ENCODE peak calls at places on chromosomes 2 and 18, in six cellular contexts. One of them, this sample, is unnamed.

GRCh38 chr2:16028644-16029043 is 88.3 kb downstream of the MYCN start:
- DNase-seq in cardiac muscle cell: no peak
- DNase-seq in DND-41: no peak
- DNase-seq in stomach: no peak
- DNase-seq in CD8-positive, alpha-beta memory T cell: no peak
- DNase-seq in thoracic aorta: no peak
- DNase-seq in this sample: no peak

GRCh38 chr2:140526575-140526974 is 1604.2 kb downstream of the LRP1B start:
- DNase-seq in cardiac muscle cell: no peak
- DNase-seq in DND-41: no peak
- DNase-seq in stomach: no peak
- DNase-seq in CD8-positive, alpha-beta memory T cell: no peak
- DNase-seq in thoracic aorta: no peak
- DNase-seq in this sample: no peak

GRCh38 chr18:52813637-52814416 is 473.8 kb downstream of the DCC start:
- DNase-seq in cardiac muscle cell: no peak
- DNase-seq in DND-41: no peak
- DNase-seq in stomach: no peak
- DNase-seq in CD8-positive, alpha-beta memory T cell: no peak
- DNase-seq in thoracic aorta: no peak
- DNase-seq in this sample: no peak

GRCh38 chr2:241981076-241981700 is 111.7 kb downstream of the RTP5 start:
- DNase-seq in cardiac muscle cell: no peak
- DNase-seq in DND-41: no peak
- DNase-seq in stomach: peak; percentile 17
- DNase-seq in CD8-positive, alpha-beta memory T cell: no peak
- DNase-seq in thoracic aorta: no peak
- DNase-seq in this sample: no peak

GRCh38 chr2:181573140-181573736 is 83.7 kb downstream of the CERKL start:
- DNase-seq in cardiac muscle cell: peak; percentile 36
- DNase-seq in DND-41: peak; percentile 12
- DNase-seq in stomach: no peak
- DNase-seq in CD8-positive, alpha-beta memory T cell: no peak
- DNase-seq in thoracic aorta: no peak
- DNase-seq in this sample: no peak

GRCh38 chr18:23903971-23904370 is 110.6 kb upstream of the TTC39C start:
- DNase-seq in cardiac muscle cell: no peak
- DNase-seq in DND-41: no peak
- DNase-seq in stomach: no peak
- DNase-seq in CD8-positive, alpha-beta memory T cell: no peak
- DNase-seq in thoracic aorta: no peak
- DNase-seq in this sample: no peak

GRCh38 chr2:23541453-23542334 is 156.7 kb downstream of the KLHL29 start:
- DNase-seq in cardiac muscle cell: no peak
- DNase-seq in DND-41: no peak
- DNase-seq in stomach: no peak
- DNase-seq in CD8-positive, alpha-beta memory T cell: no peak
- DNase-seq in thoracic aorta: no peak
- DNase-seq in this sample: no peak

GRCh38 chr18:69817335-69817935 is 130.2 kb downstream of the CD226 start:
- DNase-seq in cardiac muscle cell: no peak
- DNase-seq in DND-41: no peak
- DNase-seq in stomach: no peak
- DNase-seq in CD8-positive, alpha-beta memory T cell: no peak
- DNase-seq in thoracic aorta: no peak
- DNase-seq in this sample: no peak

GRCh38 chr2:200786826-200787225 is 24.9 kb upstream of the BZW1 start:
- DNase-seq in cardiac muscle cell: no peak
- DNase-seq in DND-41: no peak
- DNase-seq in stomach: no peak
- DNase-seq in CD8-positive, alpha-beta memory T cell: no peak
- DNase-seq in thoracic aorta: no peak
- DNase-seq in this sample: no peak
- H3K4me3 ChIP-seq in cardiac muscle cell: no peak overlapping the region
- H3K4me3 ChIP-seq in DND-41: no peak overlapping the region
- H3K4me3 ChIP-seq in stomach: no peak overlapping the region
- H3K4me3 ChIP-seq in CD8-positive, alpha-beta memory T cell: no peak overlapping the region
- H3K4me3 ChIP-seq in thoracic aorta: no peak overlapping the region
- H3K4me3 ChIP-seq in this sample: no peak overlapping the region

GRCh38 chr2:121504316-121504715 is 26.4 kb upstream of the RNU4ATAC start:
- DNase-seq in cardiac muscle cell: no peak
- DNase-seq in DND-41: no peak
- DNase-seq in stomach: no peak
- DNase-seq in CD8-positive, alpha-beta memory T cell: no peak
- DNase-seq in thoracic aorta: no peak
- DNase-seq in this sample: no peak

GRCh38 chr2:121501070-121501469 is 29.6 kb upstream of the RNU4ATAC start:
- DNase-seq in cardiac muscle cell: no peak
- DNase-seq in DND-41: no peak
- DNase-seq in stomach: no peak
- DNase-seq in CD8-positive, alpha-beta memory T cell: no peak
- DNase-seq in thoracic aorta: no peak
- DNase-seq in this sample: no peak

GRCh38 chr2:121501554-121501953 is 29.1 kb upstream of the RNU4ATAC start:
- DNase-seq in cardiac muscle cell: no peak
- DNase-seq in DND-41: no peak
- DNase-seq in stomach: no peak
- DNase-seq in CD8-positive, alpha-beta memory T cell: no peak
- DNase-seq in thoracic aorta: no peak
- DNase-seq in this sample: no peak

GRCh38 chr2:121502781-121503180 is 27.9 kb upstream of the RNU4ATAC start:
- DNase-seq in cardiac muscle cell: no peak
- DNase-seq in DND-41: no peak
- DNase-seq in stomach: no peak
- DNase-seq in CD8-positive, alpha-beta memory T cell: no peak
- DNase-seq in thoracic aorta: no peak
- DNase-seq in this sample: no peak

DNA sequence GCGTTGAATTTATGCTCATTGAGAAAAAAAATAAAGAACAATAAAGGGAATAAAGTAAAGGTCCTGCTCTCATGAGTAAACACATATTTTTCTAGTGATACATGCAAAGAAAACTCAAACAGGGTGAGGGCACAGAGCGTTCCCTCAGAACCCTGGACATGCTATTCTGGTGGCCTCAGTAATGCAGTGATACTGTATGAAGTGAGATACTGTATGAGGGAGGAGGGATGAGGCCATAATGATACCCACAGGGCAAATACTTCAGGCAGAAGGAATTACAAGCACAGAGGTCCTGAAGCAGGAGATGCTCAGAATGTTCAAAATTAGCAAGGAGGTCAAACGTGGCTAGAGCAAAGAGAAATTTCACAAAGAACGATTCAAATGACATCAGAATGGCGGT is 28.4 kb upstream of the RNU4ATAC start:
- DNase-seq in cardiac muscle cell: no peak
- DNase-seq in DND-41: no peak
- DNase-seq in stomach: no peak
- DNase-seq in CD8-positive, alpha-beta memory T cell: no peak
- DNase-seq in thoracic aorta: no peak
- DNase-seq in this sample: no peak
- H3K4me1 ChIP-seq in cardiac muscle cell: no peaks in the 10 kb centered on the region
- H3K4me1 ChIP-seq in DND-41: no peaks in the 10 kb centered on the region
- H3K4me1 ChIP-seq in stomach: no peaks in the 10 kb centered on the region
- H3K4me1 ChIP-seq in CD8-positive, alpha-beta memory T cell: no peaks in the 10 kb centered on the region
- H3K4me1 ChIP-seq in thoracic aorta: peaks cover 3% of the 10 kb centered on the region
- H3K4me1 ChIP-seq in this sample: no peaks in the 10 kb centered on the region

DNA sequence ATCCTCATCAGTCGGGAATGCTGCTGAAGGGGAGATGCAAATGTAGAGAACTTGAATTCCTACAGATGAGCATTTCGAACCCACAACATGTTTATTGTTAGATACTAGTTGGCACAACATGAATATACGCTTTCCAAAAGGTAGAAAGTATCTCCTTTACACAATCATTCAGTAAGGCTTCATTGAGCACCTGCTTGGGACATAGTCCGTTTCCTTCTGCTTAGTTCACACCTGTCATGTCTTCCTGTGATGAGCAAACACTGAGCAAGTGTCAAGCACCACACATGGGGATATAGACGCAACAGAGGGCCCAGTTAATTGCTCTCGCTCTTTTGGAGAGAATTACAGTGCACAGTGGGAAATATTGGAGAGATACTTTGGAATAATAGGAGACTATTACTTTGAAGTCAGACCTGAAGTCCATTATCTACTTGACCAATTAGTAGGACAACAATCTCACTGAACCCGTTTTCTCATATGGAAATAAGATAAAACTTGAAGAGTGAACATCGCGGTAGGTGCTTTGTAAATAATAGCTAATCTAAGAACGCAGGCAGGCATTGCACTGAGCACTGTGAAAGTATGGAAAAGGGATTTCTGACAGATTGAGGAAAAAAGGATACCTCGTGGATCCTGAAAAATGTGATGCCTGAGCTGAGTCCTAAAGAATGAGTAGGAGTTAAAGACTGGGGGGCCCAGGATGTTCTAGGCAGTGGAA is 1.2 kb downstream of the CPSF3 start:
- DNase-seq in cardiac muscle cell: no peak
- DNase-seq in DND-41: no peak
- DNase-seq in stomach: no peak
- DNase-seq in CD8-positive, alpha-beta memory T cell: no peak
- DNase-seq in thoracic aorta: no peak
- DNase-seq in this sample: no peak
- H3K27ac ChIP-seq in cardiac muscle cell: peak overlapping the region; percentile 90
- H3K27ac ChIP-seq in DND-41: peak overlapping the region; percentile 93
- H3K27ac ChIP-seq in stomach: no peak overlapping the region
- H3K27ac ChIP-seq in CD8-positive, alpha-beta memory T cell: peak overlapping the region; percentile 95
- H3K27ac ChIP-seq in thoracic aorta: no peak overlapping the region
- H3K27ac ChIP-seq in this sample: peak overlapping the region; percentile 84

GRCh38 chr2:128473175-128474013 is 154.7 kb upstream of the HS6ST1 start:
- DNase-seq in cardiac muscle cell: no peak
- DNase-seq in DND-41: peak; percentile 97
- DNase-seq in stomach: no peak
- DNase-seq in CD8-positive, alpha-beta memory T cell: no peak
- DNase-seq in thoracic aorta: no peak
- DNase-seq in this sample: no peak
- H3K4me3 ChIP-seq in cardiac muscle cell: no peak overlapping the region
- H3K4me3 ChIP-seq in DND-41: peak overlapping the region; percentile 35
- H3K4me3 ChIP-seq in stomach: peak overlapping the region; percentile 13
- H3K4me3 ChIP-seq in CD8-positive, alpha-beta memory T cell: no peak overlapping the region
- H3K4me3 ChIP-seq in thoracic aorta: peak overlapping the region; percentile 54
- H3K4me3 ChIP-seq in this sample: no peak overlapping the region

GRCh38 chr18:39485696-39486095 is 1920.1 kb upstream of the CELF4 start:
- DNase-seq in cardiac muscle cell: no peak
- DNase-seq in DND-41: no peak
- DNase-seq in stomach: no peak
- DNase-seq in CD8-positive, alpha-beta memory T cell: no peak
- DNase-seq in thoracic aorta: no peak
- DNase-seq in this sample: no peak
- H3K4me1 ChIP-seq in cardiac muscle cell: no peaks in the 10 kb centered on the region
- H3K4me1 ChIP-seq in DND-41: no peaks in the 10 kb centered on the region
- H3K4me1 ChIP-seq in stomach: no peaks in the 10 kb centered on the region
- H3K4me1 ChIP-seq in CD8-positive, alpha-beta memory T cell: no peaks in the 10 kb centered on the region
- H3K4me1 ChIP-seq in thoracic aorta: no peaks in the 10 kb centered on the region
- H3K4me1 ChIP-seq in this sample: no peaks in the 10 kb centered on the region

DNA sequence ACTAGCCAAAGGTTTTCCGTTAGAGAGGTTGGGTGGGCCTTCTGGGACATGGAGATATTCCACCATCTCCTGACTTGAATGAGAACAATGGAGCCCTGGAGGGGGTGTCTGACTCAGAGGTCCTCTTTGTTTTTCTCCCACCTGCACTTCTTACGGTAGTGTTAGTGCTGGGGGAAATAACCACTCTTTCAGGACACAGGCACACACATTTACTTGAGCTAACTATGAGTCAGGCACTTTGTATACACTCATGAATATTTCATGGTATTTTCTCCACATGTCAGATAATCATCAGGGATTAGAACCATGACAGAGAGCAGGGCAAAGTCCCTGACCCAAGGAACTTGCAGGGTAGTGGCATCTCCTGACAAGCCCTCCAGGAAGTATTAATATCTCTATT is 439.1 kb downstream of the TSN start:
- DNase-seq in cardiac muscle cell: no peak
- DNase-seq in DND-41: no peak
- DNase-seq in stomach: no peak
- DNase-seq in CD8-positive, alpha-beta memory T cell: no peak
- DNase-seq in thoracic aorta: no peak
- DNase-seq in this sample: no peak
- H3K27ac ChIP-seq in cardiac muscle cell: no peak overlapping the region
- H3K27ac ChIP-seq in DND-41: no peak overlapping the region
- H3K27ac ChIP-seq in stomach: no peak overlapping the region
- H3K27ac ChIP-seq in CD8-positive, alpha-beta memory T cell: no peak overlapping the region
- H3K27ac ChIP-seq in thoracic aorta: no peak overlapping the region
- H3K27ac ChIP-seq in this sample: no peak overlapping the region

GRCh38 chr18:55588001-55588875 is at the start of gene TCF4:
- DNase-seq in cardiac muscle cell: peak; percentile 86
- DNase-seq in DND-41: peak; percentile 71
- DNase-seq in stomach: peak; percentile 28
- DNase-seq in CD8-positive, alpha-beta memory T cell: peak; percentile 3
- DNase-seq in thoracic aorta: no peak
- DNase-seq in this sample: peak; percentile 34

GRCh38 chr18:55585050-55585449 is 2.9 kb downstream of the TCF4 start:
- DNase-seq in cardiac muscle cell: no peak
- DNase-seq in DND-41: no peak
- DNase-seq in stomach: no peak
- DNase-seq in CD8-positive, alpha-beta memory T cell: no peak
- DNase-seq in thoracic aorta: no peak
- DNase-seq in this sample: no peak

GRCh38 chr18:55586841-55587240 is 1.2 kb downstream of the TCF4 start:
- DNase-seq in cardiac muscle cell: no peak
- DNase-seq in DND-41: no peak
- DNase-seq in stomach: no peak
- DNase-seq in CD8-positive, alpha-beta memory T cell: no peak
- DNase-seq in thoracic aorta: no peak
- DNase-seq in this sample: no peak

GRCh38 chr18:55587341-55588000 is 521 bp downstream of the TCF4 start:
- DNase-seq in cardiac muscle cell: peak; percentile 28
- DNase-seq in DND-41: peak; percentile 57
- DNase-seq in stomach: no peak
- DNase-seq in CD8-positive, alpha-beta memory T cell: no peak
- DNase-seq in thoracic aorta: no peak
- DNase-seq in this sample: peak; percentile 12

GRCh38 chr18:55585586-55586521 is 2.1 kb downstream of the TCF4 start:
- DNase-seq in cardiac muscle cell: no peak
- DNase-seq in DND-41: no peak
- DNase-seq in stomach: no peak
- DNase-seq in CD8-positive, alpha-beta memory T cell: no peak
- DNase-seq in thoracic aorta: no peak
- DNase-seq in this sample: no peak
- H3K4me3 ChIP-seq in cardiac muscle cell: peak overlapping the region; percentile 96
- H3K4me3 ChIP-seq in DND-41: no peak overlapping the region
- H3K4me3 ChIP-seq in stomach: peak overlapping the region; percentile 64
- H3K4me3 ChIP-seq in CD8-positive, alpha-beta memory T cell: no peak overlapping the region
- H3K4me3 ChIP-seq in thoracic aorta: peak overlapping the region; percentile 89
- H3K4me3 ChIP-seq in this sample: no peak overlapping the region

GRCh38 chr2:179265082-179265575 is 497 bp upstream of the SESTD1 start:
- DNase-seq in cardiac muscle cell: no peak
- DNase-seq in DND-41: no peak
- DNase-seq in stomach: no peak
- DNase-seq in CD8-positive, alpha-beta memory T cell: no peak
- DNase-seq in thoracic aorta: no peak
- DNase-seq in this sample: no peak
- H3K4me1 ChIP-seq in cardiac muscle cell: peaks cover 7% of the 10 kb centered on the region
- H3K4me1 ChIP-seq in DND-41: peaks cover 25% of the 10 kb centered on the region
- H3K4me1 ChIP-seq in stomach: peaks cover 15% of the 10 kb centered on the region
- H3K4me1 ChIP-seq in CD8-positive, alpha-beta memory T cell: no peaks in the 10 kb centered on the region
- H3K4me1 ChIP-seq in thoracic aorta: peaks cover 33% of the 10 kb centered on the region
- H3K4me1 ChIP-seq in this sample: no peaks in the 10 kb centered on the region

This sample was measured in naive thymus-derived CD4-positive, alpha-beta T cell.